ENCODE peak calls at places on chromosomes 4 and X, in eight cellular contexts. L, B, O, E, V, T, F and S are unnamed samples.

GRCh38 chr4:180664766-180665368 is 1578.3 kb upstream of the TENM3 start:
- DNase-seq in L (peak), B (peak), O (peak), E (peak), V (no peak), T (peak), F (no peak), S (peak)

GRCh38 chrX:40933132-40934078 is 151.8 kb upstream of the USP9X start:
- DNase-seq in L (no peak), B (peak), O (no peak), E (no peak), V (no peak), T (no peak), F (no peak), S (no peak)

GRCh38 chr4:16092682-16093319 is 9.0 kb upstream of the PROM1 start:
- DNase-seq in L (no peak), B (no peak), O (no peak), E (no peak), V (no peak), T (no peak), F (no peak), S (no peak)

GRCh38 chrX:20585782-20586181 is 319.1 kb upstream of the RPS6KA3 start:
- DNase-seq in L (no peak), B (no peak), O (no peak), E (no peak), V (no peak), T (no peak), F (no peak), S (no peak)

GRCh38 chr4:1021386-1022050 is 10.1 kb downstream of the FGFRL1 start:
- DNase-seq in L (peak), B (no peak), O (no peak), E (no peak), V (no peak), T (no peak), F (no peak), S (no peak)

GRCh38 chr4:44221407-44221806 is 227.2 kb downstream of the KCTD8 start:
- DNase-seq in L (no peak), B (no peak), O (no peak), E (no peak), V (no peak), T (no peak), F (no peak), S (no peak)

GRCh38 chrX:117711774-117712173 is 404.8 kb downstream of the KLHL13 start:
- DNase-seq in L (no peak), B (no peak), O (no peak), E (no peak), V (no peak), T (no peak), F (no peak), S (no peak)

GRCh38 chrX:39731390-39731680 is 366.4 kb downstream of the BCOR start:
- DNase-seq in L (no peak), B (no peak), O (no peak), E (no peak), V (no peak), T (no peak), F (no peak), S (no peak)

GRCh38 chr4:73193155-73193554 is 65.4 kb downstream of the ANKRD17 start:
- DNase-seq in L (peak), B (no peak), O (no peak), E (no peak), V (no peak), T (no peak), F (no peak), S (no peak)

GRCh38 chr4:165312506-165312905 is 15.0 kb upstream of the MSMO1 start:
- DNase-seq in L (no peak), B (peak), O (no peak), E (no peak), V (no peak), T (no peak), F (no peak), S (no peak)

GRCh38 chrX:82127228-82128123 is 925.6 kb downstream of the SH3BGRL start:
- DNase-seq in L (no peak), B (no peak), O (no peak), E (no peak), V (no peak), T (peak), F (no peak), S (no peak)

GRCh38 chr4:2595436-2595835 is 59.0 kb downstream of the FAM193A start:
- DNase-seq in L (no peak), B (no peak), O (no peak), E (no peak), V (no peak), T (no peak), F (no peak), S (no peak)

GRCh38 chr4:3340703-3341088 is 47.9 kb downstream of the RGS12 start:
- DNase-seq in L (no peak), B (no peak), O (peak), E (peak), V (no peak), T (no peak), F (no peak), S (no peak)

GRCh38 chrX:104085919-104086318 is 9.9 kb upstream of the TMSB15C start:
- DNase-seq in L (no peak), B (no peak), O (no peak), E (no peak), V (no peak), T (no peak), F (peak), S (no peak)

GRCh38 chr4:8393593-8394038 is 46.9 kb downstream of the ACOX3 start:
- DNase-seq in L (no peak), B (peak), O (peak), E (no peak), V (peak), T (no peak), F (no peak), S (no peak)

GRCh38 chr4:156378053-156378665 is 424.5 kb upstream of the CTSO start:
- DNase-seq in L (peak), B (peak), O (no peak), E (no peak), V (no peak), T (peak), F (no peak), S (no peak)

GRCh38 chr4:8323947-8324555 is 54.5 kb downstream of the HTRA3 start:
- DNase-seq in L (no peak), B (no peak), O (no peak), E (no peak), V (peak), T (no peak), F (peak), S (no peak)

GRCh38 chr4:1834047-1834769 is 21.7 kb downstream of the LETM1 start:
- DNase-seq in L (no peak), B (no peak), O (no peak), E (no peak), V (no peak), T (no peak), F (no peak), S (no peak)

GRCh38 chr4:154467886-154468285 is 23.7 kb downstream of the DCHS2 start:
- DNase-seq in L (no peak), B (no peak), O (no peak), E (no peak), V (no peak), T (no peak), F (no peak), S (no peak)

GRCh38 chr4:6047130-6047673 is 29.0 kb upstream of the C4orf50 start:
- DNase-seq in L (no peak), B (no peak), O (no peak), E (no peak), V (no peak), T (peak), F (no peak), S (no peak)

GRCh38 chrX:1388651-1389050 is 3.3 kb downstream of the SLC25A6 start:
- DNase-seq in L (no peak), B (no peak), O (no peak), E (no peak), V (peak), T (no peak), F (peak), S (no peak)

GRCh38 chr4:173076903-173077629 is 91.5 kb upstream of the GALNT7 start:
- DNase-seq in L (no peak), B (no peak), O (no peak), E (no peak), V (no peak), T (no peak), F (no peak), S (no peak)

GRCh38 chr4:125105561-125105960 is 209.2 kb upstream of the FAT4 start:
- DNase-seq in L (no peak), B (no peak), O (no peak), E (no peak), V (no peak), T (no peak), F (no peak), S (no peak)

GRCh38 chrX:133987188-133987587 is 1.8 kb upstream of the GPC3 start:
- DNase-seq in L (no peak), B (no peak), O (no peak), E (no peak), V (no peak), T (no peak), F (no peak), S (no peak)

GRCh38 chr4:36523182-36523581 is 241.8 kb downstream of the DTHD1 start:
- DNase-seq in L (no peak), B (no peak), O (no peak), E (no peak), V (no peak), T (no peak), F (no peak), S (no peak)

GRCh38 chrX:139692506-139692849 is 15.5 kb downstream of the MCF2 start:
- DNase-seq in L (no peak), B (no peak), O (no peak), E (no peak), V (no peak), T (no peak), F (no peak), S (no peak)

GRCh38 chr4:181957088-181957487 is 286.1 kb upstream of the TENM3 start:
- DNase-seq in L (no peak), B (peak), O (no peak), E (no peak), V (no peak), T (no peak), F (no peak), S (no peak)

GRCh38 chr4:64538219-64538618 is 129.0 kb upstream of the TECRL start:
- DNase-seq in L (no peak), B (no peak), O (no peak), E (no peak), V (no peak), T (no peak), F (no peak), S (no peak)

GRCh38 chr4:87353592-87353991 is 30.9 kb upstream of the HSD17B13 start:
- DNase-seq in L (peak), B (peak), O (no peak), E (no peak), V (peak), T (peak), F (no peak), S (peak)

GRCh38 chrX:77426811-77427210 is 20.4 kb upstream of the FGF16 start:
- DNase-seq in L (no peak), B (peak), O (no peak), E (no peak), V (no peak), T (no peak), F (no peak), S (no peak)

GRCh38 chrX:107718156-107718621 is 57.4 kb downstream of the TSC22D3 start:
- DNase-seq in L (peak), B (peak), O (peak), E (peak), V (peak), T (peak), F (peak), S (no peak)

GRCh38 chr4:113260671-113261070 is 211.2 kb downstream of the ANK2 start:
- DNase-seq in L (no peak), B (no peak), O (no peak), E (no peak), V (no peak), T (no peak), F (no peak), S (no peak)

GRCh38 chr4:163598489-163598888 is 104.0 kb downstream of the TMA16 start:
- DNase-seq in L (no peak), B (no peak), O (no peak), E (no peak), V (no peak), T (no peak), F (no peak), S (no peak)

GRCh38 chrX:115952417-115953092 is 218.0 kb upstream of the AGTR2 start:
- DNase-seq in L (no peak), B (no peak), O (no peak), E (no peak), V (no peak), T (no peak), F (peak), S (no peak)

GRCh38 chrX:115946059-115946458 is 224.5 kb upstream of the AGTR2 start:
- DNase-seq in L (no peak), B (no peak), O (no peak), E (no peak), V (no peak), T (no peak), F (no peak), S (no peak)

GRCh38 chrX:115949900-115950822 is 220.4 kb upstream of the AGTR2 start:
- DNase-seq in L (no peak), B (no peak), O (no peak), E (no peak), V (no peak), T (no peak), F (peak), S (no peak)

DNA sequence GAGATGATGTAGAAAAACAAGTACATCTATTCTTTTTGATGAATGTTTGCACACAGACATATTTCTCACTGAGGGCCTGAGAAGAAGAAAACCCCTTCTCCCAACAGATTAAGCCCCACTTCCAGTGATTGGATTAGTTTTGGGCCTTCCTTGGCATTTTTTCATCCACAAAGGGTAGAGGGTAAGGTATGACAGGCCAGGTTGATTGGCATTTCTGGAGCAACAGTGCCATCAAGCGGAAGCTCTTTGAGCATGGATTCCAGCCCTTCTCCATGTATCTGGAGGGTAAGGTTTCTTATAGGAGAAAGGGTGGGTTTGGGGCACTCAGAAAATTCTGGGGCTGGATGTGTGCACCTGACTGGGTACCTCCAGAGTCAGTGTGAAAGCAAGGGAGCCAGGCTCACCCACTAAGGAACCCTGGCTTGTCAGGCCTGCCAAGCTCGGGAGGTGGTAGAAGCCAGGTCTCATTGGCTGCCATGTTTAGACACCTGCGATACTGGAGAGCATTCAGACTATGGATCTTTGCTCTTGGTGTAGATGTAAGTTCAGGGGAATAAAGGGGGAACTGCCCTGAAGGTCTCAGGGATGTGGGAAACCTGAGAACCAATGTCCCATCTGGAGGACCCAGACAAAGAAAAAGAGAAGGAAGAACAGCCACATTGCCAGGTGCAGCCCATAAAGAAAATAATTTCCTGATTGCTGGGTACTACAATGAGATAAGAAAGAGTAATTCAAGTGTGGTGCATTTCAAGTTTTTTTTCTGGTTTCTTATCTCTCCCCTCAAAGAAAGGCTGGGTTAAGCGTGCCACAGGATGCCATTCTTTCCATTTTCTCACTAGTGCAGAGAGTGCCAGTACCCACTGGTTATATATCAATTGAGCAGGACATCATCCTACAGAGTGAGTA is 222.3 kb upstream of the AGTR2 start:
- DNase-seq in L (no peak), B (no peak), O (no peak), E (no peak), V (no peak), T (peak), F (no peak), S (no peak)
- TF ChIP-seq CTCF in L (no peak), B (no peak), O (no peak), E (peak), V (no peak), T (peak), F (no peak), S (no peak)

GRCh38 chrX:48468247-48468671 is 1.8 kb downstream of the SLC38A5 start:
- DNase-seq in L (peak), B (no peak), O (no peak), E (no peak), V (no peak), T (peak), F (peak), S (no peak)
- H3K4me3 ChIP-seq in L (peak), B (peak), O (peak), E (no peak), V (peak), T (peak), F (peak), S (peak)

GRCh38 chrX:119654112-119654531 is 38.8 kb downstream of the SEPTIN6 start:
- DNase-seq in L (no peak), B (no peak), O (peak), E (no peak), V (no peak), T (no peak), F (no peak), S (no peak)
- TF ChIP-seq CTCF in L (no peak), B (no peak), O (no peak), E (no peak), V (no peak), T (no peak), F (no peak), S (no peak)

GRCh38 chrX:10071451-10072163 is 85.2 kb upstream of the CLCN4 start:
- DNase-seq in L (no peak), B (peak), O (no peak), E (no peak), V (no peak), T (no peak), F (no peak), S (no peak)
- H3K4me3 ChIP-seq in L (no peak), B (no peak), O (no peak), E (no peak), V (no peak), T (no peak), F (no peak), S (no peak)